ENCODE peak calls at places on chromosomes 3 and 15, in six cellular contexts. L is HL-60, E is coronary artery, T is esophagus squamous epithelium, G is RPMI7951, J is COR-L47. U is an unnamed sample.

GRCh38 chr3:157360044-157360443 is 76.6 kb upstream of the PTX3 start:
- DNase-seq in L (no peak), E (no peak), T (no peak), G (peak), J (no peak), U (no peak)

GRCh38 chr15:49064281-49064653 is 18.0 kb upstream of the SECISBP2L start:
- DNase-seq in L (no peak), E (no peak), T (no peak), G (no peak), J (no peak), U (no peak)

GRCh38 chr15:89680282-89680873 is 1.2 kb upstream of the PLIN1 start:
- DNase-seq in L (no peak), E (peak), T (no peak), G (peak), J (no peak), U (no peak)

GRCh38 chr3:126469479-126469878 is 6.2 kb downstream of the ZXDC start:
- DNase-seq in L (no peak), E (peak), T (no peak), G (no peak), J (no peak), U (no peak)

GRCh38 chr3:44682182-44682896 is 30.1 kb upstream of the ZNF502 start:
- DNase-seq in L (no peak), E (no peak), T (no peak), G (peak), J (no peak), U (no peak)

GRCh38 chr3:196666001-196666867 is 26.7 kb downstream of the NRROS start:
- DNase-seq in L (peak), E (no peak), T (no peak), G (peak), J (peak), U (no peak)

GRCh38 chr3:21392521-21392920 is 358.5 kb downstream of the ZNF385D start:
- DNase-seq in L (no peak), E (no peak), T (no peak), G (no peak), J (no peak), U (no peak)

GRCh38 chr15:49435201-49435600 is 12.2 kb downstream of the FGF7 start:
- DNase-seq in L (no peak), E (no peak), T (no peak), G (no peak), J (no peak), U (no peak)

GRCh38 chr3:52443268-52443610 is 1.7 kb downstream of the SEMA3G start:
- DNase-seq in L (no peak), E (no peak), T (no peak), G (no peak), J (no peak), U (no peak)

GRCh38 chr15:95432878-95433405 is 897.6 kb upstream of the NR2F2 start:
- DNase-seq in L (no peak), E (no peak), T (no peak), G (no peak), J (no peak), U (no peak)

GRCh38 chr15:74406517-74406916 is 27.2 kb downstream of the SEMA7A start:
- DNase-seq in L (no peak), E (no peak), T (no peak), G (no peak), J (no peak), U (no peak)

GRCh38 chr15:49037546-49037940 is 8.7 kb downstream of the SECISBP2L start:
- DNase-seq in L (no peak), E (no peak), T (no peak), G (peak), J (no peak), U (no peak)

GRCh38 chr3:146468234-146468931 is 978 bp downstream of the PLSCR2 start:
- DNase-seq in L (no peak), E (no peak), T (no peak), G (peak), J (no peak), U (no peak)

U was measured in vagina.